ENCODE peak calls at places on chromosomes 16 and 17, in nine cellular contexts. B is NCI-H1092; H is left ventricle myocardium inferior; T is OCI-LY7; W is A673; Y is activated naive CD4-positive, alpha-beta T cell treated with Interleukin-2 at 50 U/mL for 16 hours; V is COR-L47; Q is activated naive CD8-positive, alpha-beta T cell treated with anti-CD3 and anti-CD28 coated beads for 36 hours; U is colonic mucosa. I is an unnamed sample.

GRCh38 chr16:48511716-48512115 is 98.3 kb downstream of the N4BP1 start:
- DNase-seq in W (no peak), Y (no peak), H (no peak), U (no peak), T (no peak), B (no peak), V (no peak), Q (no peak), I (no peak)

GRCh38 chr16:78633551-78633950 is 534.1 kb downstream of the WWOX start:
- DNase-seq in V (no peak), H (no peak), B (no peak), U (no peak), Y (no peak), Q (no peak), T (no peak), W (no peak), I (no peak)

GRCh38 chr16:27149986-27150385 is 53.3 kb upstream of the KDM8 start:
- DNase-seq in B (no peak), W (no peak), Q (no peak), H (no peak), T (no peak), V (no peak), U (no peak), Y (no peak), I (no peak)

GRCh38 chr17:72838068-72838467 is 254.4 kb downstream of the SLC39A11 start:
- DNase-seq in H (no peak), Y (no peak), T (no peak), W (no peak), Q (no peak), B (no peak), U (no peak), V (no peak), I (no peak)

GRCh38 chr16:48194828-48195566 is 39.2 kb upstream of the ABCC12 start:
- DNase-seq in V (peak; percentile 76), Q (no peak), T (no peak), Y (no peak), B (peak; percentile 34), H (no peak), U (peak; percentile 24), W (peak; percentile 76), I (peak; percentile 11)

GRCh38 chr17:64099543-64099942 is 30.4 kb downstream of the ERN1 start:
- DNase-seq in T (no peak), H (no peak), W (no peak), Q (no peak), B (no peak), V (no peak), Y (no peak), U (no peak), I (no peak)

GRCh38 chr16:3484328-3485096 is 10.8 kb downstream of the C16orf90 start:
- DNase-seq in Q (no peak), B (no peak), H (no peak), T (no peak), U (no peak), W (no peak), Y (no peak), V (no peak), I (no peak)

GRCh38 chr17:44601574-44602372 is 44.5 kb downstream of the FZD2 start:
- DNase-seq in Y (no peak), W (no peak), Q (no peak), U (no peak), T (no peak), V (no peak), H (no peak), B (peak; percentile 13), I (no peak)